ENCODE peak calls at places on chromosomes 12 and 14, in seven cellular contexts. K is fibroblast of lung, O is adrenal gland, Q is RWPE1, T is WERI-Rb-1, Y is HCT116, J is tibial artery. B is an unnamed sample.

GRCh38 chr14:96304956-96305355 is 48.9 kb downstream of the BDKRB1 start:
- DNase-seq in K (no peak), O (no peak), Q (peak), T (peak), Y (peak), J (no peak), B (no peak)

GRCh38 chr12:46657416-46658411 is 168.1 kb downstream of the SLC38A4 start:
- DNase-seq in K (peak), O (no peak), Q (no peak), T (no peak), Y (no peak), J (no peak), B (no peak)

GRCh38 chr14:68375371-68375770 is 417.5 kb downstream of the ZFP36L1 start:
- DNase-seq in K (no peak), O (no peak), Q (no peak), T (no peak), Y (no peak), J (no peak), B (no peak)

GRCh38 chr12:643478-644292 is 19.6 kb downstream of the NINJ2 start:
- DNase-seq in K (no peak), O (no peak), Q (no peak), T (no peak), Y (no peak), J (peak), B (no peak)

GRCh38 chr14:99753225-99754140 is 39.7 kb upstream of the EML1 start:
- DNase-seq in K (no peak), O (no peak), Q (no peak), T (peak), Y (no peak), J (no peak), B (no peak)

GRCh38 chr14:39232554-39233415 is 930 bp upstream of the MIA2 start:
- DNase-seq in K (peak), O (no peak), Q (no peak), T (no peak), Y (no peak), J (no peak), B (peak)

GRCh38 chr12:104827587-104827986 is 130.5 kb downstream of the SLC41A2 start:
- DNase-seq in K (peak), O (no peak), Q (no peak), T (no peak), Y (no peak), J (no peak), B (no peak)

GRCh38 chr12:14431990-14432389 is 66.5 kb downstream of the ATF7IP start:
- DNase-seq in K (no peak), O (no peak), Q (no peak), T (no peak), Y (no peak), J (no peak), B (no peak)

GRCh38 chr12:127393460-127393859 is 873.5 kb upstream of the TMEM132C start:
- DNase-seq in K (no peak), O (no peak), Q (no peak), T (no peak), Y (no peak), J (no peak), B (no peak)

GRCh38 chr12:8697476-8698131 is at the start of gene RIMKLB:
- DNase-seq in K (peak), O (peak), Q (peak), T (peak), Y (no peak), J (peak), B (peak)

GRCh38 chr12:241266-241665 is 21.4 kb downstream of the SLC6A13 start:
- DNase-seq in K (no peak), O (no peak), Q (no peak), T (no peak), Y (no peak), J (no peak), B (no peak)

GRCh38 chr14:71703477-71703876 is 228.8 kb upstream of the RGS6 start:
- DNase-seq in K (peak), O (no peak), Q (no peak), T (peak), Y (no peak), J (no peak), B (peak)

GRCh38 chr12:38890102-38890501 is 15.3 kb downstream of the CPNE8 start:
- DNase-seq in K (no peak), O (no peak), Q (peak), T (no peak), Y (no peak), J (no peak), B (no peak)

GRCh38 chr12:49809369-49810158 is 18.6 kb downstream of the NCKAP5L start:
- DNase-seq in K (peak), O (no peak), Q (no peak), T (peak), Y (no peak), J (peak), B (no peak)

GRCh38 chr12:2526371-2526770 is 268.4 kb upstream of the FKBP4 start:
- DNase-seq in K (no peak), O (no peak), Q (no peak), T (no peak), Y (no peak), J (no peak), B (no peak)

GRCh38 chr12:129566800-129567199 is 337.0 kb downstream of the TMEM132D start:
- DNase-seq in K (no peak), O (no peak), Q (no peak), T (no peak), Y (no peak), J (no peak), B (no peak)

GRCh38 chr12:26691234-26691970 is 141.6 kb downstream of the ITPR2 start:
- DNase-seq in K (peak), O (peak), Q (peak), T (no peak), Y (peak), J (no peak), B (peak)

GRCh38 chr14:53601409-53601808 is 355.2 kb downstream of the BMP4 start:
- DNase-seq in K (no peak), O (no peak), Q (no peak), T (no peak), Y (no peak), J (no peak), B (no peak)

GRCh38 chr14:91901449-91902250 is 34.3 kb upstream of the TC2N start:
- DNase-seq in K (peak), O (no peak), Q (no peak), T (no peak), Y (no peak), J (no peak), B (no peak)

GRCh38 chr14:61178226-61179060 is 102.7 kb downstream of the TMEM30B start:
- DNase-seq in K (peak), O (peak), Q (peak), T (no peak), Y (peak), J (peak), B (peak)

GRCh38 chr14:91413547-91414474 is 3.8 kb downstream of the CCDC88C start:
- DNase-seq in K (no peak), O (no peak), Q (peak), T (peak), Y (no peak), J (no peak), B (no peak)

GRCh38 chr14:89284368-89285058 is 132.5 kb downstream of the FOXN3 start:
- DNase-seq in K (peak), O (peak), Q (no peak), T (no peak), Y (no peak), J (no peak), B (peak)

GRCh38 chr14:96267916-96268315 is 11.9 kb downstream of the BDKRB1 start:
- DNase-seq in K (no peak), O (no peak), Q (peak), T (no peak), Y (no peak), J (no peak), B (no peak)

DNA sequence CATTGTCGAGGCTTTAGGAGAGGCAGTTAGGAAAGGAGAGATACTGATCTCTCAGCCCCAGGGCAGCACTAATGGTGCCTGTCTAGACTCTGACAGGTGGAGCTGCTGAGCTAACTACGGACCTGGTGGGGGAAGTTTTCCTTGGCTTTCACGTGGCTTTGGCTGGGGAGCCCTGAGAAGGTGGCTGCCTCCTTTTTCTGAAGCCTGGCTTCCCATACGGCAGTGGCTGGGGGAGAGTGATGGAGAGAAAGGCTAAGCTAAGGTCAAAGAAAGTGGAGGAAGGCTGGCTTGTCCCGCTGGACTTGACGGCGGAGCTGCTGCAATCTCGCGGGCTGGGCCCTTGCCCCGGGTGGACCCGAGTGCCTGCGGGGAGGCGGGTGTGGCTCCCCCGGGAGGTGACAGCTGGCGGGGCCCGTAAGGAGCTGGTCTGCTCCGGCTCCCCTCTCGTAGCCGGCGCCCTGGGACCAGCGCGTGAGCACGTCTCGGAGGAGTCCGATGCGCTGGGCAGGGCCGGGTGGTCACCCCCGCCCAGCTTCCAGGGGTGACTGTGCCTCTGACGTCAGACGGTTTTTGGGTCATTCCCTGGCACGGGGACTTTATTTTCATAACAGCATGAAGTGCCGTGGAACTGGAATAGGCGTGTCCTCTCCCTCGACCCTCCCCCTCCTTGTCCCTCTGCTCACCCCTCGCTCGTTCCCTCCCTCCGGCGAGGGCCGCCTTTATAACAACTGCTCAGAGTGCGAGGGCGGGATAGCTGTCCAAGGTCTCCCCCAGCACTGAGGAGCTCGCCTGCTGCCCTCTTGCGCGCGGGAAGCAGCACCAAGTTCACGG is at the start of gene GPRC5A:
- DNase-seq in K (peak), O (peak), Q (peak), T (peak), Y (peak), J (peak), B (peak)
- TF ChIP-seq CTCF in K (peak), O (no peak), Q (peak), T (peak), Y (peak), J (peak), B (peak)

GRCh38 chr12:64759035-64759894 is at the start of gene GNS:
- DNase-seq in K (peak), O (peak), Q (peak), T (peak), Y (peak), J (peak), B (peak)
- TF ChIP-seq CTCF in K (no peak), O (no peak), Q (no peak), T (no peak), Y (no peak), J (peak), B (no peak)

GRCh38 chr12:7588703-7589329 is 76.9 kb downstream of the APOBEC1 start:
- DNase-seq in K (peak), O (peak), Q (peak), T (peak), Y (peak), J (peak), B (peak)
- TF ChIP-seq CTCF in K (peak), O (peak), Q (peak), T (peak), Y (peak), J (peak), B (peak)

DNA sequence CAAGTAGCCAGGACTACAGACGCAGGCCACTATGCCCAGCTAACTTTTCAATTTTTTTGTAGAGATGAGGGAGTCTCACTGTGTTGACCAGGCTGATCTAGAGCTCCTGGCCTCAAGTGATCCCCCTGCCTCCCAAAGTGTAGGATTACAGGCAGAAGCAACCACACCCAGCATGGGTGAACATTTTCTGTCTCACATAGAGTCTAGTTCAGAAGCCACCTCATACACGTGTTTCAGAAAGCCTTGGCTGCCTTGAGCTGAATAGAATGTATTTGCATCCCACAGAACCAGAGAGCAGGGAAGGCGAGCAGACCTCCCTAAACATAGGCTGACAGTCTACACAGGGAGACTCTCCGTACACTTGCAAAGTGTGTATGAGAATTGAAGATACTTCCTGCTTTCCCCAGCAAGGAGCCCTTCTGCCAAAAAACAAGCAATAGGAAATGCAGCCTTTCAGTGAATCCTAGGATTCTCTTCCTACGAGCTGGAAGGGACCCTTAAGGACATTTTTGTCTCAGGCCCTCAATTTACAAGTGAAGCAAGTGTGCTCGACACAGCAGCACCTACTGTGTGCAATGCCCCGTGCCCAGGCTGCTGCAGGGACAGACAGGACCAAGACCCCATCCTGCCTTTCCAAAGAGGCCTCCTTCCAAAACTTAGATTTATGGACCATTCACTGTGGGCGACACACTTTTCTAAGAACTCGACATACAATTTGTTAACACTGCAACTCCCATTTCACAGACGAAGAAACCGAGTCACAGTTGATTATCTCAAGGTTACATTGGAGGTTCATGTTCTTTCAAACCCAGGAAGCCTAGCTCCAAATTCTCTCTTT is 11.2 kb downstream of the NUAK1 start:
- DNase-seq in K (no peak), O (no peak), Q (no peak), T (no peak), Y (no peak), J (no peak), B (peak)
- TF ChIP-seq CTCF in K (peak), O (no peak), Q (no peak), T (no peak), Y (no peak), J (peak), B (no peak)

DNA sequence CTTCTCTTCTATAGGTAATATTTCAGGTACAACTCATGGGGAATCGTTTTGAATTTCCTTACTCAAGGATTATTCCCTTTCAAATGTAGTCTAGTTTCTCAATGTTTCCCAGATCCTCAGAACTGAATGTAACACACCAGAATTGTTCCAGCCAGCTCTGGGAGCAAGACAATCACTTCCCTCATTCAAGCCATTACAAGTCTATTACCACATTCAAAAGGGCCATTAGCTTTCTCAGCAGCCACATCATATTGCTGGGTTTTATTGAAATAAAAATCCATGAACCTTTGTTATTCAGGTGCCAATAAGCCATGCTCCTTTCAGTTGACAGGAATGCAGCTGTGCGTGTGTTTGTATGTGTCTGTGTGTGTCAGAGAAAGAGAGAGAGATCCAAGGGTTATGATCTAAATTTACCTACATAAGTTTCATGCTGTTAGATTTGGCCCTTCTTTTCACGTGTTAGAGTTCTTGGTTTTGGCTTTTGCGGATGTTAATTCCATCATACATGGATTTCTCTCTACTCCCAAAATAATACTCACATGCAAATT is 357.7 kb downstream of the BCAT1 start:
- DNase-seq in K (no peak), O (no peak), Q (no peak), T (no peak), Y (no peak), J (no peak), B (no peak)
- TF ChIP-seq CTCF in K (no peak), O (no peak), Q (no peak), T (no peak), Y (no peak), J (no peak), B (no peak)

GRCh38 chr12:88946377-88946997 is 366.2 kb upstream of the KITLG start:
- DNase-seq in K (peak), O (no peak), Q (no peak), T (no peak), Y (peak), J (peak), B (peak)
- TF ChIP-seq CTCF in K (peak), O (no peak), Q (no peak), T (no peak), Y (peak), J (no peak), B (no peak)

DNA sequence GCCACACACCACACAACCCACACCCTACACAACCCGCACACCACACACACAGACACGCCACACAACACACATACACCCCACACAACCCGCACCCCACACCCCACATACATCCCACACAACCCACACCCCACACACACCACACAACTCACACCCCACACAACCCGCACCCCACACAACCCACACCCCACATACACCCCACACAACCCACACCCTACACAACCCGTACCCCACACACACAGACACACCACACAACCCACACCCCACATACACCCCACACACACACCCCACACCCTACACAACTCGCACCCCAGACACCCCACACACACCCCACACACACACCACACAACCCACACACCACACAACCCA is 78.5 kb downstream of the NOC4L start:
- DNase-seq in K (no peak), O (no peak), Q (no peak), T (no peak), Y (no peak), J (no peak), B (no peak)
- TF ChIP-seq CTCF in K (no peak), O (no peak), Q (no peak), T (no peak), Y (no peak), J (no peak), B (no peak)

B was measured in astrocyte of the spinal cord.